ENCODE peak calls at places on chromosomes 3 and 15, in five cellular contexts. D, S, U, L and Q are unnamed samples.

GRCh38 chr15:36899696-36900095 is 200.7 kb downstream of the MEIS2 start:
- DNase-seq in D (no peak), S (no peak), U (no peak), L (no peak), Q (no peak)

GRCh38 chr15:72365844-72366243 is 10.0 kb downstream of the HEXA start:
- DNase-seq in D (no peak), S (no peak), U (no peak), L (no peak), Q (no peak)

GRCh38 chr3:78855190-78855589 is 912.6 kb downstream of the ROBO1 start:
- DNase-seq in D (no peak), S (no peak), U (no peak), L (no peak), Q (no peak)

GRCh38 chr15:36589971-36590370 is 10.5 kb downstream of the CDIN1 start:
- DNase-seq in D (peak), S (no peak), U (no peak), L (no peak), Q (no peak)

GRCh38 chr3:155001289-155002007 is 78.7 kb upstream of the MME start:
- DNase-seq in D (no peak), S (no peak), U (no peak), L (no peak), Q (no peak)

GRCh38 chr3:119420196-119420595 is 43.2 kb downstream of the TMEM39A start:
- DNase-seq in D (no peak), S (no peak), U (no peak), L (no peak), Q (no peak)

GRCh38 chr3:150384517-150385212 is 23.4 kb upstream of the TSC22D2 start:
- DNase-seq in D (peak), S (no peak), U (no peak), L (peak), Q (no peak)

GRCh38 chr15:45704329-45705249 is 69.8 kb downstream of the SQOR start:
- DNase-seq in D (peak), S (no peak), U (no peak), L (peak), Q (peak)

GRCh38 chr3:28347374-28348285 is 891 bp upstream of the ZCWPW2 start:
- DNase-seq in D (peak), S (no peak), U (peak), L (no peak), Q (no peak)

GRCh38 chr15:34951993-34952392 is 17.5 kb downstream of the AQR start:
- DNase-seq in D (peak), S (no peak), U (no peak), L (no peak), Q (no peak)

GRCh38 chr3:122394173-122394572 is 10.2 kb downstream of the FAM162A start:
- DNase-seq in D (peak), S (no peak), U (no peak), L (no peak), Q (no peak)

GRCh38 chr15:48112242-48112641 is 8.5 kb upstream of the SLC24A5 start:
- DNase-seq in D (peak), S (no peak), U (peak), L (no peak), Q (peak)

GRCh38 chr3:86869536-86869935 is 121.4 kb downstream of the VGLL3 start:
- DNase-seq in D (no peak), S (no peak), U (no peak), L (no peak), Q (no peak)

GRCh38 chr15:59993950-59994401 is 10.1 kb upstream of the FOXB1 start:
- DNase-seq in D (no peak), S (no peak), U (no peak), L (no peak), Q (peak)

GRCh38 chr3:31275038-31275562 is 257.6 kb upstream of the STT3B start:
- DNase-seq in D (peak), S (no peak), U (peak), L (no peak), Q (no peak)

GRCh38 chr15:41730543-41730942 is 43.7 kb upstream of the MAPKBP1 start:
- DNase-seq in D (peak), S (no peak), U (no peak), L (no peak), Q (no peak)

GRCh38 chr3:150370129-150370602 is 37.9 kb upstream of the TSC22D2 start:
- DNase-seq in D (peak), S (no peak), U (peak), L (no peak), Q (no peak)

GRCh38 chr3:57110797-57111196 is 50.3 kb downstream of the SPATA12 start:
- DNase-seq in D (no peak), S (no peak), U (no peak), L (no peak), Q (no peak)

GRCh38 chr3:158233791-158234190 is 123.9 kb downstream of the RSRC1 start:
- DNase-seq in D (no peak), S (no peak), U (no peak), L (no peak), Q (no peak)

GRCh38 chr15:46126581-46126980 is 491.8 kb downstream of the SQOR start:
- DNase-seq in D (peak), S (no peak), U (no peak), L (no peak), Q (no peak)

GRCh38 chr15:31302778-31303433 is 23.7 kb upstream of the KLF13 start:
- DNase-seq in D (no peak), S (no peak), U (no peak), L (no peak), Q (no peak)

GRCh38 chr3:12687948-12688347 is 24.0 kb upstream of the RAF1 start:
- DNase-seq in D (no peak), S (no peak), U (no peak), L (no peak), Q (no peak)

GRCh38 chr3:188900421-188900941 is 271.3 kb upstream of the TPRG1 start:
- DNase-seq in D (peak), S (no peak), U (peak), L (no peak), Q (no peak)

GRCh38 chr3:76410762-76411281 is 625.5 kb upstream of the ZNF717 start:
- DNase-seq in D (no peak), S (no peak), U (no peak), L (no peak), Q (no peak)

GRCh38 chr3:44932986-44933944 is 42.7 kb downstream of the ZDHHC3 start:
- DNase-seq in D (no peak), S (no peak), U (no peak), L (no peak), Q (no peak)

GRCh38 chr3:114892880-114893279 is 254.2 kb downstream of the ZBTB20 start:
- DNase-seq in D (no peak), S (no peak), U (no peak), L (no peak), Q (no peak)

GRCh38 chr15:31262901-31263671 is 63.5 kb upstream of the KLF13 start:
- DNase-seq in D (no peak), S (no peak), U (peak), L (no peak), Q (no peak)

GRCh38 chr3:69763976-69764851 is 24.9 kb downstream of the MITF start:
- DNase-seq in D (no peak), S (no peak), U (no peak), L (no peak), Q (no peak)

GRCh38 chr3:148459931-148460513 is 237.7 kb upstream of the AGTR1 start:
- DNase-seq in D (peak), S (no peak), U (no peak), L (no peak), Q (no peak)

GRCh38 chr3:176978441-176978840 is 218.8 kb downstream of the TBL1XR1 start:
- DNase-seq in D (no peak), S (no peak), U (peak), L (no peak), Q (no peak)

GRCh38 chr3:99620976-99621375 is 17.4 kb upstream of the COL8A1 start:
- DNase-seq in D (peak), S (no peak), U (no peak), L (no peak), Q (no peak)

GRCh38 chr3:31472479-31473390 is 60.0 kb upstream of the STT3B start:
- DNase-seq in D (peak), S (no peak), U (no peak), L (no peak), Q (no peak)

GRCh38 chr3:71582612-71583568 is 638 bp downstream of the FOXP1 start:
- DNase-seq in D (peak), S (peak), U (no peak), L (peak), Q (peak)
- TF ChIP-seq CTCF in D (no peak), S (no peak), U (no peak), L (no peak), Q (no peak)

GRCh38 chr3:138328341-138328740 is 1.3 kb downstream of the NME9 start:
- DNase-seq in D (peak), S (no peak), U (no peak), L (no peak), Q (no peak)

GRCh38 chr3:138329984-138330293 is 288 bp upstream of the NME9 start:
- DNase-seq in D (no peak), S (no peak), U (no peak), L (no peak), Q (no peak)

GRCh38 chr3:138332472-138333073 is 2.9 kb upstream of the NME9 start:
- DNase-seq in D (peak), S (no peak), U (peak), L (no peak), Q (no peak)

GRCh38 chr3:138329127-138329983 is at the start of gene NME9:
- DNase-seq in D (peak), S (peak), U (peak), L (peak), Q (peak)

DNA sequence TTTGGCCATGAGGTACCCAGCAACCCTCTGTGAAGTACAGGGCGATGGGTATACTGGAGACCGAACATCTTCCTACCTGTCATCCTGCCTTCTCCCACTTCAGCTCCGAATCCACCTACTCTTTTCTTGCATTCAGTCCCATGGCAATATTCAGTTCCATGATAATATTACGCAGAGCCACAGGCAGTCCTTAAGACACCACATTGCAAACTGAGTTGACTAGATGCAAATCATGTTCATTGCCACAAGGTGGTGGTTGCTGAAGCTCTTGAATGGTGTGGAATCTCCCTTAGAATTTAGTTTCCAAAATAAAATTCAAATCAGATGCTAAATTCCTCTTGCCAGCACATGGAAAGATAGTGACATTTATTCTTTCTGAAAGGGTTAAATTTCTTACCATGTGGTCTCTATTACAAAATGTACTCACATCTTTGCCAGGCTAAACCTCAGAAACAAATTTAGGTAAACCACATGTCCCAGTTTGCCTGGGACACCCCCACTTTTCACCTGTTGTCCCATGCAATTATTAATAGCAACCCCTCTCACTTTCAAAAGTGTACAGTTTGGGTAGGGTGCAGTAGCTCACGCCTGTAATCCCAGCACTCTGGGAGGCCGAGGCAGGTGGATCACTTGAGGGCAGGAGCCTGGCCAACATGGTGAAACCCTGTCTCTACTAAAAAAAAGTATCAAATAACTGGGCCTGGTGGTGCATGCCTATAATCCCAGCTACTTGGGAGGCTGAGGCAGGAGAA is 1.7 kb upstream of the NME9 start:
- DNase-seq in D (peak), S (no peak), U (no peak), L (no peak), Q (no peak)
- TF ChIP-seq CTCF in D (peak), S (peak), U (no peak), L (no peak), Q (no peak)

GRCh38 chr3:197549261-197549885 is 6.4 kb downstream of the BDH1 start:
- DNase-seq in D (no peak), S (no peak), U (no peak), L (no peak), Q (no peak)

GRCh38 chr3:197547206-197547605 is 8.6 kb downstream of the BDH1 start:
- DNase-seq in D (no peak), S (no peak), U (no peak), L (no peak), Q (no peak)

GRCh38 chr3:197545111-197545510 is 10.7 kb downstream of the BDH1 start:
- DNase-seq in D (no peak), S (no peak), U (no peak), L (no peak), Q (no peak)

GRCh38 chr3:197546307-197547085 is 9.3 kb downstream of the BDH1 start:
- DNase-seq in D (no peak), S (no peak), U (no peak), L (no peak), Q (no peak)

GRCh38 chr3:197547618-197548017 is 8.2 kb downstream of the BDH1 start:
- DNase-seq in D (no peak), S (no peak), U (no peak), L (no peak), Q (no peak)
- TF ChIP-seq CTCF in D (no peak), S (no peak), U (no peak), L (no peak), Q (peak)

GRCh38 chr3:35777065-35777464 is 137.7 kb downstream of the ARPP21 start:
- DNase-seq in D (no peak), S (no peak), U (no peak), L (no peak), Q (no peak)
- TF ChIP-seq CTCF in D (no peak), S (no peak), U (no peak), L (no peak), Q (no peak)

DNA sequence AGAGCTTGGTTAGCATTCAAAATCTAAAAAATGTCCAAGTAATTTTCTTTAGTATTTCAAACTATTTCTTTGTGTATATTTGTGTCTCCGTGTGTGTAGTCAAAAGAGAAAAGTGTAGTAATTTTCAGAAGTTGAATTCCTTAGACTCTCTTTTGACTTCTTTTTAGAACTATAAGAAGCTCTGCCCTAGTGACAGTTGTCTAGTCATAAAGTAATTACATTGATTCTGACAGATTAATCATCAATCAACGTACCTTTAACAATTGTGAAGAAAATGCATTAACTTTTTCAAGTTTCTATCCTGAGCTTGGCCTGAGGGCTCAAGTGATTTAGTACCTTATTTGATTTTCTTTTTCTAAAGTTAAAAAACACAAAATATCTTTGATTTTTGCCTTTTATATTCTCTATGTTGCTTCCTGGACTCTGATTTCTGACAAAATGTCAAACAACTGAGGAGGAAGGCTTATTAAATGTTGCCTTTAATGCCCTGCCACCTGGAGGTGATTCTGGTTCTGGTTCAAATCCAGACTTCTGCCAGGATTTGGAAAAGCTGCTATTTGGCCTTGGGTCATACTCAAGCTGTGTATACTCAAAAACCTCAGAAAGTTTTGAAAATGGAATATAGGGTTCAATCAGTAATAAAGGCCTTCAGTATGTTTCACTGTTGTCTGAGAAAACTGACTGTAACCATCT is 653.6 kb downstream of the NSUN3 start:
- DNase-seq in D (no peak), S (no peak), U (no peak), L (no peak), Q (no peak)
- TF ChIP-seq CTCF in D (no peak), S (no peak), U (no peak), L (no peak), Q (peak)

DNA sequence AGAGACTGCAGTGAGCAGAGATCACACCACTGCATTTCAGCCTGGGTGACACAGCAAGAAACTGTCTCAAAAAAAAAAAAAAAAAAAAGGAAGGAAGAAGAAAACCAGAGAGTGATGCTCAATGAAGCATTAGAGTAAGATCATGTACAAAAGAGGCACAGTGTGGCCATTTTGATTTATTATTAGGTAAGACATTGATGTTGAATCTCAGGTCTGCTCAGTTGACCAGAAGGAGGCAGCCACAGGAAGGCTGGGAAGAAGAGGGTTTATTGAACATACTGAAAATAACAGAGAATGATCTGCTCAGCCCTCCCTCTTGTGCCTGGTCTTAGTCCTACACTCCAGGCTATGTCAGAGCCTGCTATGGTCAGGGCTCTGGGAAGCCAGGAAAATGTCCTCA is 15.6 kb downstream of the LRRK1 start:
- DNase-seq in D (peak), S (no peak), U (no peak), L (no peak), Q (no peak)
- TF ChIP-seq CTCF in D (peak), S (no peak), U (no peak), L (no peak), Q (no peak)

DNA sequence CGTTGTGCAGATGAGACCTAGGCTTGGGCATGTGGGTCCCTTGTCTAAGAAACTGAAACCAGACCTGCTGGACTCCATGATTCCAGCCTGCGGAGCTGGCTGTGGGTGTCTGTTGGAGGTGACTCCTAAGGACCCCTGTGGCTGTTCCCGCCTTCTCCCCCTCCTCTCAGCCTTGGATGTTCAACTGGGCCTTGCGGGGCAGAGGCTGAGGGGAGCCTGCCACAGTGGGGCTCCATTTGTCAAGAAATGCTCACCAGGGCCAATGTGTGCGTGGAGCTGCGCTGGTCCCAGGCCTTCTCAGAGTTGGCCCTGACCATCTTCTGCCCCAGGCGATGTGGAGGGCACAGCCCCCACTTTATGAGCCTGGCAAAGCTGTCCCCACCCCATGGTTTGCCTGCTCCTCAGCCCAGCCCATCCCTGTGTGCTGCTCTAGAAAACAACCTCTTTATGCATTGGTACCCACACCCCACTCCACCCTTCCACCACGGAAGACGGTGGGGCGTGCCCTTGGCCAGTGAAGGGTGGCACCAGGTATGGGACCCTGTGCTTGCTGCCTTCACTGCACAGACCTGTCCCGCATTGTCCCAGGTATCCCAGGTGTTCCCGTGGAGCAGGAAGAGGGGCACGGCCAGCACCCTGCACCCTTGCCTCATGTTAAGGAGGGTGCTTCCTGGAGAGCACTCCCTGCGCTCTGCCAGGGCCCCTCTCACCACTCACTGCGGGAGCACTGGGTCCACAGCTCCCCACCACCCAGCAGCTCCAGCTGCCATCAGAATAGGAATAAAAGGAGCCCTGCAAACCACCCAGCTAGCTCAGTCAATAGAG is 7.9 kb downstream of the MESP2 start:
- DNase-seq in D (no peak), S (no peak), U (no peak), L (no peak), Q (no peak)
- TF ChIP-seq CTCF in D (no peak), S (no peak), U (no peak), L (no peak), Q (no peak)

GRCh38 chr3:30263238-30263920 is 343.0 kb upstream of the TGFBR2 start:
- DNase-seq in D (no peak), S (no peak), U (no peak), L (no peak), Q (no peak)
- TF ChIP-seq CTCF in D (no peak), S (no peak), U (no peak), L (no peak), Q (no peak)

GRCh38 chr3:48847053-48847585 is 555 bp downstream of the PRKAR2A start:
- DNase-seq in D (peak), S (peak), U (peak), L (peak), Q (peak)
- TF ChIP-seq CTCF in D (no peak), S (no peak), U (no peak), L (no peak), Q (no peak)